ENCODE peak calls at places on chromosome 10, in ten cellular contexts. R is cardiac muscle cell, K is astrocyte, C is ovary, D is AG04449, B is pancreas, X is testis, V is stomach, L is foreskin fibroblast, S is right atrium auricular region. O is an unnamed sample.

GRCh38 chr10:43206391-43207235 is 60.3 kb downstream of the RASGEF1A start:
- DNase-seq in R (no peak), X (no peak), S (no peak), V (no peak), K (no peak), B (peak), L (no peak), D (no peak), C (peak), O (no peak)

GRCh38 chr10:122476034-122476695 is 14.8 kb downstream of the HTRA1 start:
- DNase-seq in B (no peak), K (no peak), R (no peak), S (no peak), V (no peak), D (no peak), L (no peak), X (no peak), C (no peak), O (no peak)

GRCh38 chr10:95467162-95467599 is 94.0 kb downstream of the SORBS1 start:
- DNase-seq in X (no peak), B (peak), V (peak), L (peak), K (no peak), C (peak), R (peak), D (no peak), S (peak), O (peak)

GRCh38 chr10:120850911-120851865 is at the start of gene WDR11:
- DNase-seq in B (peak), S (peak), X (peak), D (peak), K (peak), C (peak), R (peak), V (peak), L (peak), O (peak)

GRCh38 chr10:102419561-102420442 is 834 bp upstream of the FBXL15 start:
- DNase-seq in K (no peak), D (no peak), S (no peak), R (peak), B (peak), V (peak), X (peak), C (peak), L (peak), O (no peak)

GRCh38 chr10:92688927-92689662 is 660 bp upstream of the HHEX start:
- DNase-seq in K (peak), V (peak), B (peak), D (no peak), X (peak), L (peak), S (no peak), C (no peak), R (peak), O (peak)

GRCh38 chr10:11595395-11595692 is 16.1 kb downstream of the USP6NL start:
- DNase-seq in D (no peak), C (no peak), K (peak), B (no peak), R (no peak), S (no peak), L (peak), V (no peak), X (no peak), O (peak)

GRCh38 chr10:93580824-93581223 is 14.4 kb downstream of the FFAR4 start:
- DNase-seq in D (no peak), R (no peak), S (no peak), C (no peak), V (no peak), K (peak), L (peak), X (no peak), B (no peak), O (peak)

GRCh38 chr10:43648083-43648391 is 644 bp downstream of the ZNF32 start:
- DNase-seq in X (no peak), S (no peak), L (no peak), C (no peak), D (no peak), B (no peak), V (no peak), R (no peak), K (no peak), O (peak)

GRCh38 chr10:24251547-24251946 is 42.6 kb downstream of the KIAA1217 start:
- DNase-seq in S (no peak), C (no peak), R (no peak), V (no peak), X (no peak), B (peak), K (no peak), L (no peak), D (no peak), O (no peak)

GRCh38 chr10:72276421-72277339 is 3.0 kb downstream of the DDIT4 start:
- DNase-seq in R (no peak), X (no peak), L (peak), S (peak), B (peak), K (no peak), V (peak), D (no peak), C (peak), O (peak)
- H3K4me3 ChIP-seq in R (peak), X (no peak), L (peak), S (peak), B (peak), K (no peak), V (peak), D (peak), C (peak), O (peak)

GRCh38 chr10:49038711-49039110 is 76.6 kb downstream of the VSTM4 start:
- DNase-seq in B (no peak), C (no peak), L (no peak), X (no peak), V (no peak), D (no peak), K (no peak), S (no peak), R (no peak), O (no peak)
- TF ChIP-seq CTCF in B (no peak), C (no peak), L (no peak), X (no peak), V (no peak), D (no peak), K (no peak), S (no peak), R (no peak), O (no peak)

DNA sequence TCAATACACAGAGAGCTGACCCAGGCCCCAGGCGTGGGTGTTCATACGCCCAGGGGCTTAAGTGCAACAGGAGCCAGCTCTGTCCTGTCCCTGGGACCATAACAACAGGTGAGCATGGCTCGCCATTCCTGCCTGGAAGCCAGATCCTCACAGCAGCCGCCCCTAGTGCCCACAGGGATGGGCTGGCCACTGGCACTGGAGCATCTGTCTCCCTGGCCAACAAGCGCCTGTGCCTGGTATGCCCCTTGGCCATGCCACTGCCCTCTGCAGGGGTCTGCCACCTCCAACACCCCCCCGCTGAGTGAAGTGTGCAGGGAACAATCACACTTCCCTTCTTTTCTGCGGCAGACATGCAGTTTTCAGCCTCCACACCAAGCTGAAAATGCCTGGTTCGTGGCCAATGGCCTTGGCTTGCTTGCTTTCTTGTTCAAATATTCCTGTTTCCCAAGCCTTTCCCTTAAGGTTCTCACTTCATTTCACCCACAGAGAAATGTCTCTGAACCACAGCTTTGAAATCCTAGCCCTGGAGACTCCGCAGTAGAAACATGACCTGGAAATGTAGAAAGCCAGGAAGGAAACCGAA is 50.7 kb downstream of the HSPA12A start:
- DNase-seq in V (no peak), L (no peak), K (peak), C (peak), X (peak), R (no peak), D (no peak), S (no peak), B (no peak), O (no peak)
- H3K4me3 ChIP-seq in V (no peak), L (no peak), K (no peak), C (no peak), X (no peak), R (no peak), D (no peak), S (no peak), B (no peak), O (no peak)

DNA sequence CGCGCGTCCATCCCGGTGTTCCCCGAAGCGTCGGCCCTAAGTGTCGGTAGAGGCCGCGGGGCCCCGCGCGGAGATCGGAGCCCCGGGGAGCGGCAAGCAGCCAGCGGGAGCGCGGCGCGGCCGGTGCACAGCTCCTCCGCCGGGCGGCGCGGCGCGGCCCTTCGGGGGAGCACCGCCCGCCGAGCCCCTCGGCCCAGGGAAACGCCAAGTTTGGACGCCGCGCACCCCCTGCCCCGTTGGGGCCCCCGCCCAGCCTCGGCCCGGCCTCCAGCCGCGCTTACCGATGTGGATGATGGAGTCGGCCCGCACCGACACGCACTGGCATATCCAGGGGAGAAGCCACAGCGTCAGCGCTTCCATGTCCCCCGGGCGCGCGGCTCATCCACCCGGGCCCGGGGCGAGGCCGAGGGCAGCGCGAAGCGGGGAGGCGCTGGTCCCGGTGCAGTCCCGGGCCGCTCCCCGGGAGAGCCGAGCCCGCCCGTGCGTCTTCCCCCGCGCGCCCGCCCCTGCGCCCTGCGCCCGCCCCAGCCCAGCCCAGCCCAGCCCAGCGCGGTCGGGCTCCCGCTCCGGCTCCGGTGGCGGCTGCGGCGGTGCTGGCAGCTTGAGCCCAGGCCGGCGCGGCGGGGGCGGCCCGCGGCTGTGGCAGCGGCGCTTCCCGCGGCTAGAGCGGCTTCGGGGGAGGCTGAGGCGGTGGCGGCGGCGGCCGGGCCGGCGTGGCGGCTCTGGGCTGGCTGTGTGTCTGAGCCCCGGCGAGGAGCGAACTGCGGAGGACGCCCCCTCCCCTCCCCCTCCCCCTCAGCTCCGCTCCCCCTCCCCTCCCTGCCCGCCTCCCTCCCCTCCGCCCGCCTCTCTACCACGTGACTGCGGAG is at the start of gene GRID1:
- DNase-seq in B (peak), K (no peak), R (peak), X (peak), C (no peak), D (no peak), V (no peak), L (peak), S (no peak), O (peak)
- TF ChIP-seq CTCF in B (no peak), K (no peak), R (no peak), X (no peak), C (no peak), D (no peak), V (no peak), L (no peak), S (no peak), O (no peak)

DNA sequence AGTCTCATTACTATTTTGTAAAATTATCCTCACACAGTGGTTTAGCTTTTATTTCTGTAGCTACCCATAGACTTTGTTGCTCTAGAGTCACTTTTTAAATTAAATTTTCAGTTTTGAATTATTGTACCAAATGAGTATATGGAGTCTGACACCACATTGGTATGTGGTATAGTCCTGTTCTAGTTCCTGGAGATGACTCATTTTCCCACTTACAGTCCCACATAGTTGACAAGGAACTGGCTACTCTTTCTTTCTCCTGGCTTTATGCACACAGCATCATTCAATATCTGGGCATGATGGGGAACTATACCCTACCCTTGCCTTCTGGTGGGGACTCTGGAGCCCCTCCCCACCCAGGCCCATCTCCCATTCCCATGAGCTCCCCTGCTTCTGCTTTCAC is 92.6 kb upstream of the RAB11FIP2 start:
- DNase-seq in R (no peak), V (no peak), K (no peak), X (no peak), B (no peak), S (no peak), C (no peak), D (peak), L (peak), O (peak)
- H3K4me3 ChIP-seq in R (no peak), V (no peak), K (no peak), X (no peak), B (no peak), S (no peak), C (no peak), D (no peak), L (no peak), O (no peak)

GRCh38 chr10:113441871-113442270 is 111.0 kb upstream of the HABP2 start:
- DNase-seq in B (no peak), C (no peak), D (no peak), R (no peak), K (no peak), S (no peak), X (no peak), L (no peak), V (no peak), O (no peak)

GRCh38 chr10:113444766-113445365 is 108.0 kb upstream of the HABP2 start:
- DNase-seq in V (no peak), D (no peak), C (no peak), R (no peak), L (no peak), S (no peak), K (no peak), B (no peak), X (no peak), O (no peak)

GRCh38 chr10:113438660-113439059 is 114.2 kb upstream of the HABP2 start:
- DNase-seq in B (no peak), C (no peak), S (no peak), R (no peak), V (no peak), K (peak), D (no peak), X (no peak), L (no peak), O (peak)

GRCh38 chr10:113442340-113442739 is 110.5 kb upstream of the HABP2 start:
- DNase-seq in X (no peak), L (no peak), D (no peak), C (no peak), V (no peak), S (no peak), K (no peak), B (no peak), R (no peak), O (no peak)

GRCh38 chr10:113441220-113441619 is 111.6 kb upstream of the HABP2 start:
- DNase-seq in B (no peak), R (no peak), X (no peak), K (no peak), S (no peak), L (no peak), V (no peak), D (no peak), C (no peak), O (no peak)
- TF ChIP-seq CTCF in B (no peak), R (no peak), X (no peak), K (no peak), S (no peak), L (peak), V (no peak), D (peak), C (no peak), O (no peak)

DNA sequence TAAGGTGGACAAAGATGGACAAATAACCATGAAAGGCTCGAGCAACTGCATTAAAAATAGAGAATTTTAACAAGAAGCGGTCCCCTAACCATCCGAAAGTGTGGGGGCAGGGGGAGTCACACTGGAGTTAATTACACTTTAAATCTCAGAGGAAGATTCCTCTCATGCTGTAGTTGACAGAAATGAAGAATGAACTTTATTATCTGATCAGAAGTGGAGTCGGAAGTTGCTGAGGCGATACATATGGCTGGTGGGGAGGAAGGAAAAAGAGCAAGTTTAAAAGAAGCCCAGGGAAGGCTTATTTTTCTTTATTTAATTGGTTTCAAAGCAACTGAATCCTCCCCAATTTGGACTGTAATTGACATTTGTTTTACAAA is 102.3 kb upstream of the FAM171A1 start:
- DNase-seq in V (no peak), D (no peak), L (no peak), R (no peak), C (no peak), S (no peak), B (no peak), K (no peak), X (no peak), O (no peak)
- H3K4me3 ChIP-seq in V (no peak), D (no peak), L (no peak), R (no peak), C (no peak), S (no peak), B (no peak), K (no peak), X (no peak), O (no peak)

GRCh38 chr10:114607358-114607998 is 50.6 kb downstream of the ABLIM1 start:
- DNase-seq in V (no peak), C (no peak), B (no peak), D (no peak), R (no peak), S (no peak), L (peak), K (peak), X (no peak), O (peak)
- TF ChIP-seq CTCF in V (no peak), C (no peak), B (no peak), D (no peak), R (no peak), S (no peak), L (no peak), K (no peak), X (no peak), O (no peak)

GRCh38 chr10:132452651-132453469 is 55.9 kb downstream of the PWWP2B start:
- DNase-seq in K (peak), L (peak), B (peak), C (peak), S (no peak), D (no peak), V (peak), X (peak), R (peak), O (peak)
- H3K4me3 ChIP-seq in K (no peak), L (peak), B (no peak), C (no peak), S (peak), D (no peak), V (peak), X (peak), R (peak), O (no peak)

DNA sequence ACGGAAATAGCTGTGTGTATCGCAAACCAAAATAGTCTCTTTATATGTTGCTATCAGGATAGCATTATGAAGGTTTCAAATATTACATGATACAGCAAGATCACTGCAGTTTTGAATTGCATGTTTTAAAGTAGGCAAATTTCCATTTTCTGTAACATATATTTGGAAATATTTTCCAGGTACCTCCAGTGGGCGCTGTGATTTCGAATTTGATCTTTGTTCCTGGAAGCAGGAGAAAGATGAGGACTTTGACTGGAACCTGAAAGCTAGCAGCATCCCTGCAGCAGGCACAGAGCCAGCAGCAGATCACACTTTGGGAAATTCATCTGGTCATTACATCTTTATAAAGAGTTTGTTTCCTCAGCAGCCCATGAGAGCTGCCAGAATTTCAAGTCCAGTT is 299.0 kb downstream of the MALRD1 start:
- DNase-seq in C (no peak), V (no peak), S (no peak), B (no peak), X (no peak), R (peak), D (no peak), K (no peak), L (no peak), O (peak)
- TF ChIP-seq CTCF in C (no peak), V (no peak), S (no peak), B (no peak), X (no peak), R (peak), D (no peak), K (no peak), L (no peak), O (peak)

O was measured in choroid plexus epithelial cell.